ENCODE peak calls at places on chromosomes 3 and 15, in five cellular contexts. F is left lung; X is naive B cell; N is activated CD4-positive, alpha-beta T cell treated with anti-CD3 and anti-CD28 coated beads for 36 hours; M is left cardiac atrium. T is an unnamed sample.
A peak's percentile ranks its signal among the peaks of the same experiment; 100 is the strongest.

GRCh38 chr3:196272826-196273225 is 14.7 kb downstream of the PCYT1A start:
- ATAC-seq in X (no peak), N (no peak), M (peak; percentile 74), F (no peak), T (no peak)

GRCh38 chr3:152879130-152879789 is 44.3 kb downstream of the P2RY1 start:
- ATAC-seq in N (no peak), X (no peak), M (no peak), F (no peak), T (peak; percentile 67)

GRCh38 chr15:36177590-36178281 is 401.7 kb upstream of the CDIN1 start:
- ATAC-seq in N (no peak), M (no peak), F (peak; percentile 69), X (no peak), T (no peak)

GRCh38 chr3:37183976-37184375 is 9.6 kb upstream of the LRRFIP2 start:
- ATAC-seq in F (peak; percentile 86), M (peak; percentile 66), X (no peak), N (no peak), T (no peak)

GRCh38 chr3:119551525-119552063 is 7.8 kb downstream of the CD80 start:
- ATAC-seq in N (no peak), M (no peak), X (peak; percentile 26), F (no peak), T (no peak)

GRCh38 chr3:188533612-188534357 is 379.8 kb downstream of the LPP start:
- ATAC-seq in N (no peak), X (no peak), F (no peak), M (no peak), T (no peak)

GRCh38 chr3:12897537-12898289 is 56.3 kb upstream of the RPL32 start:
- ATAC-seq in X (no peak), F (no peak), N (peak; percentile 34), M (no peak), T (no peak)

GRCh38 chr15:49423906-49424520 is 971 bp downstream of the FGF7 start:
- ATAC-seq in X (no peak), M (no peak), F (no peak), N (no peak), T (no peak)

GRCh38 chr3:150490212-150490611 is 56.1 kb downstream of the SERP1 start:
- ATAC-seq in N (no peak), F (no peak), X (no peak), M (no peak), T (no peak)